ENCODE peak calls at places on chromosomes 7 and 10, in six cellular contexts. N is cardiac fibroblast, F is neural progenitor cell, Q is body of pancreas, V is brain microvascular endothelial cell, C is tibial artery. R is an unnamed sample.

GRCh38 chr10:86523348-86523747 is 1.8 kb upstream of the WAPL start:
- DNase-seq in C (no peak), F (peak; percentile 59), N (peak; percentile 40), V (no peak), Q (no peak), R (no peak)

GRCh38 chr7:140062118-140062527 is 628 bp downstream of the PARP12 start:
- DNase-seq in F (no peak), V (no peak), C (no peak), Q (peak; percentile 43), N (peak; percentile 14), R (no peak)

GRCh38 chr7:132650498-132650897 is 74.2 kb upstream of the PLXNA4 start:
- DNase-seq in N (peak; percentile 60), F (no peak), V (peak; percentile 72), C (no peak), Q (peak; percentile 18), R (no peak)

GRCh38 chr7:136325578-136325977 is 348.4 kb upstream of the MTPN start:
- DNase-seq in Q (no peak), V (no peak), N (no peak), C (no peak), F (no peak), R (no peak)

GRCh38 chr10:25753776-25754175 is 180.3 kb upstream of the MYO3A start:
- DNase-seq in N (peak; percentile 64), V (no peak), C (no peak), F (no peak), Q (peak; percentile 8), R (peak; percentile 84)

GRCh38 chr10:96711048-96711713 is 9.1 kb downstream of the PIK3AP1 start:
- DNase-seq in V (no peak), Q (no peak), N (no peak), F (no peak), C (no peak), R (no peak)

GRCh38 chr7:4706384-4707032 is 24.4 kb downstream of the FOXK1 start:
- DNase-seq in V (no peak), N (peak; percentile 13), F (peak; percentile 51), Q (no peak), C (no peak), R (no peak)

GRCh38 chr10:18545626-18546025 is 105.8 kb downstream of the NSUN6 start:
- DNase-seq in C (no peak), N (peak; percentile 46), V (peak; percentile 6), Q (peak; percentile 8), F (no peak), R (no peak)

GRCh38 chr10:11335167-11335652 is 276.2 kb downstream of the USP6NL start:
- DNase-seq in C (no peak), N (peak; percentile 63), V (peak; percentile 64), Q (no peak), F (no peak), R (no peak)

GRCh38 chr10:79047875-79048638 is 20.7 kb upstream of the ZMIZ1 start:
- DNase-seq in F (no peak), V (no peak), C (peak; percentile 28), Q (peak; percentile 38), N (no peak), R (no peak)

GRCh38 chr10:87860156-87860795 is 3.1 kb downstream of the KLLN start:
- DNase-seq in V (peak; percentile 70), C (peak; percentile 60), Q (peak; percentile 45), F (peak; percentile 9), N (peak; percentile 68), R (no peak)

GRCh38 chr10:124011464-124011863 is 81.9 kb downstream of the CHST15 start:
- DNase-seq in V (no peak), C (no peak), F (no peak), N (no peak), Q (no peak), R (no peak)

GRCh38 chr10:13787015-13787421 is 200.3 kb downstream of the PRPF18 start:
- DNase-seq in N (peak; percentile 81), C (no peak), Q (no peak), F (no peak), V (peak; percentile 91), R (no peak)

GRCh38 chr10:61140765-61141392 is 196.9 kb upstream of the RHOBTB1 start:
- DNase-seq in Q (peak; percentile 59), F (peak; percentile 45), V (peak; percentile 62), C (no peak), N (peak; percentile 83), R (no peak)

GRCh38 chr10:31215052-31215451 is 104.0 kb upstream of the ZEB1 start:
- DNase-seq in V (no peak), F (no peak), C (no peak), Q (no peak), N (no peak), R (no peak)

GRCh38 chr7:11539853-11540252 is 292.1 kb downstream of the THSD7A start:
- DNase-seq in N (peak; percentile 58), F (no peak), V (no peak), C (no peak), Q (no peak), R (no peak)

GRCh38 chr7:1354661-1355567 is 104.4 kb downstream of the MICALL2 start:
- DNase-seq in F (no peak), V (no peak), Q (no peak), N (no peak), C (no peak), R (peak; percentile 43)

GRCh38 chr7:8378349-8379019 is 54.9 kb upstream of the NXPH1 start:
- DNase-seq in V (no peak), Q (no peak), N (no peak), F (no peak), C (no peak), R (no peak)

GRCh38 chr10:132162021-132162531 is 24.7 kb upstream of the DPYSL4 start:
- DNase-seq in N (no peak), F (no peak), C (no peak), V (no peak), Q (no peak), R (no peak)

GRCh38 chr7:120052884-120053382 is 220.0 kb upstream of the KCND2 start:
- DNase-seq in C (peak; percentile 78), N (peak; percentile 97), V (peak; percentile 84), Q (peak; percentile 52), F (no peak), R (no peak)

GRCh38 chr10:116417821-116418220 is 9.8 kb upstream of the PNLIPRP3 start:
- DNase-seq in N (no peak), Q (no peak), V (no peak), C (no peak), F (no peak), R (no peak)

GRCh38 chr10:80144302-80145131 is 12.0 kb downstream of the PLAC9 start:
- DNase-seq in V (no peak), F (no peak), C (peak; percentile 24), Q (no peak), N (no peak), R (no peak)

GRCh38 chr10:29858352-29859267 is 200.8 kb downstream of the JCAD start:
- DNase-seq in V (peak; percentile 52), C (peak; percentile 70), N (peak; percentile 79), F (peak; percentile 86), Q (peak; percentile 68), R (no peak)

GRCh38 chr10:1050145-1050544 is 1.2 kb upstream of the IDI1 start:
- DNase-seq in Q (no peak), F (peak; percentile 50), N (peak; percentile 54), V (no peak), C (no peak), R (no peak)

GRCh38 chr7:106417273-106417902 is 132.6 kb upstream of the NAMPT start:
- DNase-seq in C (no peak), F (no peak), V (no peak), Q (no peak), N (no peak), R (peak; percentile 55)

GRCh38 chr10:73965890-73966768 is 31.8 kb upstream of the VCL start:
- DNase-seq in N (peak; percentile 99), Q (peak; percentile 69), V (peak; percentile 96), F (peak; percentile 95), C (peak; percentile 86), R (no peak)

GRCh38 chr7:98110249-98111022 is 3.8 kb downstream of the LMTK2 start:
- DNase-seq in N (peak; percentile 70), Q (peak; percentile 86), F (peak; percentile 30), C (no peak), V (peak; percentile 19), R (no peak)

DNA sequence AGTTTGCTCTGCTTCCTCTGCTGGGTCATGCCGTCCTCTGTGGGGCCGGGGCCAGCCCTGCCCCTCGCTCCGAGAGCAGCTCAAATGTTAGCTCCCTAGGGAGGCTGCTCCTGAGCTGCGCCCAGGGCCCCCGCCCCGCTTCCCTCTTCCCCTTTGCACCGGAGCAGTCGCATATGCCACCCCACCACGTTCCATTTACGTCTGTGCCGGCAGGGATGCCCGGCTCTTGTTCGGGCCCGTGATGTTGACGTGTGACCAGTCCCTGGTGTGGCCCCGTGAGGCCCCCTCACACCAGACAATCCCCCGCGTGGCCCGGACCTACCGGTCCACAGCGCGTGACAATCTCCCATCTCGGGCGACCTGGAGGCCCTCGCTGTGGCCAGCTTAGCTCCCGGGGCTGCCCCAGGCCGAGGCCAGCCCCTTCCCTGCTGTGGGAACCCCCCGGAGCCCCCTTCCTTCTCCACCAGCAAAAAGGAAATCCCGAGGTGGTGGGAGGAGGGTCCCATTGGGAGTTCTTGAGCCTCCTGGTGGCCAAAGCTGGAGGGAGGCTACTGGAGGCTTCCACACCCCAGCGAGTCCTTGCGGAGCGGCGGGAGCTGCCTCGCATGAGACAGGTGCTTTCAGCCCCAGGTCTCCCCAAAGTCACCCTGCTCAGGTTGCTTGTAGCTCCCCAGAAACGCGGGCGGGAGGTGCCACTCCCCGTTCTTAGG is 15.2 kb downstream of the FAM20C start:
- DNase-seq in N (no peak), F (peak; percentile 63), C (no peak), V (no peak), Q (no peak), R (no peak)
- TF ChIP-seq CTCF in N (no peak), F (peak; percentile 60), C (no peak), V (peak; percentile 58), Q (no peak), R (no peak)

GRCh38 chr7:115177832-115178231 is 255.9 kb downstream of the MDFIC start:
- DNase-seq in C (no peak), Q (no peak), N (no peak), F (no peak), V (no peak), R (no peak)
- TF ChIP-seq CTCF in C (no peak), Q (no peak), N (no peak), F (no peak), V (no peak), R (no peak)

DNA sequence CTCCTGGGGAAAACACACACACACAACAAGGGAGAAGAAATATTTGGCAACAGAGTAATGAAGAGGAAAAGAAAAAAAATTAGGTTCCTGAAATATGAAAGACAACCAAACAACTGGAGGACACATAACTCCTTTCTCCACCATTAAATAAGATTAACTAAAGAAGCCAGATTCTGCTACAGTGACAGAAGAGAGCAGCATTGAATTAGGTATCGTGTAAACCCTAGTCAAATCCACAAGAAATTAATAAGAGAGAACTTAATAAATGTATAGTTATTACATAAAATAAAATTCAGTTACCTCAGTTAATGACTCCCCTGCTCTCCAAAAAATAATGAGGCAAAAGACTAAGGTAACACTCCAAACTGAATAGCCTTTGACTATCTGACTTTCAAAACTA is 306.7 kb downstream of the CRPPA start:
- DNase-seq in N (peak; percentile 71), C (no peak), Q (no peak), F (no peak), V (no peak), R (no peak)
- TF ChIP-seq CTCF in N (peak; percentile 43), C (no peak), Q (no peak), F (peak; percentile 54), V (peak; percentile 38), R (no peak)

DNA sequence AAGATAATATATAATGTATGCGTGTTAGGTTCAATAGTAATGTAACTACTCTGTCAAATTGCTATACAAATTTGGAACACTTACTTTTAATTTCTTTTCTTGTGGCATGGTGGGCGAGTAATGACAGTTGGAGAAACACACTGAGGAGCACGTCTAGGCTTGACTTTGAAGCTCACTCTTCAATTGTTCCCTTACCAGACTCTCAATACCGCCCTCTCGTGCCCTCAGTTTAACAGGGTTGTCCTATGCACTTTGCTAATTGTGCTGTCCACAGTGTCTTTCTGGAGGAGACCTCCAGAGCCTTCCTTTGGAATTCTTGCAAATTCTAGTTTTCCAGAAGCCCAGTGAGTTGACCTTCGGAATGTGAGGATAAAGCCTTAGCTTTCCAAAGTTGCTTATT is 107.2 kb upstream of the RELN start:
- DNase-seq in V (peak; percentile 15), Q (peak; percentile 3), C (no peak), F (peak; percentile 9), N (no peak), R (no peak)
- TF ChIP-seq CTCF in V (peak; percentile 48), Q (no peak), C (no peak), F (no peak), N (peak; percentile 40), R (no peak)